ENCODE peak calls at places on chromosome 18, in five cellular contexts. One of them, this sample, is unnamed. For H3K4me1 and H3K36me3, the result is how much of the 10 kb centered on the place peaks cover.

GRCh38 chr18:37663446-37663845 is 97.8 kb upstream of the CELF4 start:
- DNase-seq in iPS DF 6.9: no peak
- DNase-seq in effector memory CD4-positive, alpha-beta T cell: no peak
- DNase-seq in GM23248: no peak
- DNase-seq in naive thymus-derived CD4-positive, alpha-beta T cell: no peak
- DNase-seq in this sample: no peak

GRCh38 chr18:56933472-56933871 is 213.4 kb upstream of the BOD1L2 start:
- DNase-seq in iPS DF 6.9: no peak
- DNase-seq in effector memory CD4-positive, alpha-beta T cell: no peak
- DNase-seq in GM23248: no peak
- DNase-seq in naive thymus-derived CD4-positive, alpha-beta T cell: no peak
- DNase-seq in this sample: no peak

GRCh38 chr18:36130883-36131653 is 1.4 kb downstream of the ELP2 start:
- DNase-seq in iPS DF 6.9: no peak
- DNase-seq in effector memory CD4-positive, alpha-beta T cell: no peak
- DNase-seq in GM23248: no peak
- DNase-seq in naive thymus-derived CD4-positive, alpha-beta T cell: no peak
- DNase-seq in this sample: peak

GRCh38 chr18:45713239-45713638 is 10.7 kb upstream of the SLC14A1 start:
- DNase-seq in iPS DF 6.9: no peak
- DNase-seq in effector memory CD4-positive, alpha-beta T cell: no peak
- DNase-seq in GM23248: no peak
- DNase-seq in naive thymus-derived CD4-positive, alpha-beta T cell: no peak
- DNase-seq in this sample: no peak

GRCh38 chr18:13532406-13533075 is 193.8 kb downstream of the FAM210A start:
- DNase-seq in iPS DF 6.9: no peak
- DNase-seq in effector memory CD4-positive, alpha-beta T cell: no peak
- DNase-seq in GM23248: no peak
- DNase-seq in naive thymus-derived CD4-positive, alpha-beta T cell: no peak
- DNase-seq in this sample: no peak

GRCh38 chr18:27899893-27900292 is 277.0 kb downstream of the CDH2 start:
- DNase-seq in iPS DF 6.9: no peak
- DNase-seq in effector memory CD4-positive, alpha-beta T cell: no peak
- DNase-seq in GM23248: no peak
- DNase-seq in naive thymus-derived CD4-positive, alpha-beta T cell: no peak
- DNase-seq in this sample: no peak

GRCh38 chr18:79300382-79300781 is 95.3 kb upstream of the NFATC1 start:
- DNase-seq in iPS DF 6.9: no peak
- DNase-seq in effector memory CD4-positive, alpha-beta T cell: no peak
- DNase-seq in GM23248: no peak
- DNase-seq in naive thymus-derived CD4-positive, alpha-beta T cell: no peak
- DNase-seq in this sample: no peak

GRCh38 chr18:38256366-38256765 is 690.8 kb upstream of the CELF4 start:
- DNase-seq in iPS DF 6.9: no peak
- DNase-seq in effector memory CD4-positive, alpha-beta T cell: no peak
- DNase-seq in GM23248: no peak
- DNase-seq in naive thymus-derived CD4-positive, alpha-beta T cell: no peak
- DNase-seq in this sample: no peak

GRCh38 chr18:60466671-60467070 is 94.1 kb upstream of the MC4R start:
- DNase-seq in iPS DF 6.9: no peak
- DNase-seq in effector memory CD4-positive, alpha-beta T cell: no peak
- DNase-seq in GM23248: peak
- DNase-seq in naive thymus-derived CD4-positive, alpha-beta T cell: no peak
- DNase-seq in this sample: no peak

GRCh38 chr18:25786778-25787177 is 303.6 kb downstream of the SS18 start:
- DNase-seq in iPS DF 6.9: no peak
- DNase-seq in effector memory CD4-positive, alpha-beta T cell: no peak
- DNase-seq in GM23248: peak
- DNase-seq in naive thymus-derived CD4-positive, alpha-beta T cell: no peak
- DNase-seq in this sample: no peak

GRCh38 chr18:7727381-7728076 is 160.4 kb downstream of the PTPRM start:
- DNase-seq in iPS DF 6.9: no peak
- DNase-seq in effector memory CD4-positive, alpha-beta T cell: no peak
- DNase-seq in GM23248: no peak
- DNase-seq in naive thymus-derived CD4-positive, alpha-beta T cell: no peak
- DNase-seq in this sample: no peak

GRCh38 chr18:45854036-45854586 is 28.6 kb downstream of the SIGLEC15 start:
- DNase-seq in iPS DF 6.9: no peak
- DNase-seq in effector memory CD4-positive, alpha-beta T cell: no peak
- DNase-seq in GM23248: no peak
- DNase-seq in naive thymus-derived CD4-positive, alpha-beta T cell: no peak
- DNase-seq in this sample: no peak

GRCh38 chr18:35355140-35355618 is 11.0 kb upstream of the ZNF24 start:
- DNase-seq in iPS DF 6.9: peak
- DNase-seq in effector memory CD4-positive, alpha-beta T cell: peak
- DNase-seq in GM23248: peak
- DNase-seq in naive thymus-derived CD4-positive, alpha-beta T cell: peak
- DNase-seq in this sample: peak

GRCh38 chr18:79555885-79556284 is 123.7 kb upstream of the CTDP1 start:
- DNase-seq in iPS DF 6.9: no peak
- DNase-seq in effector memory CD4-positive, alpha-beta T cell: no peak
- DNase-seq in GM23248: no peak
- DNase-seq in naive thymus-derived CD4-positive, alpha-beta T cell: no peak
- DNase-seq in this sample: no peak

DNA sequence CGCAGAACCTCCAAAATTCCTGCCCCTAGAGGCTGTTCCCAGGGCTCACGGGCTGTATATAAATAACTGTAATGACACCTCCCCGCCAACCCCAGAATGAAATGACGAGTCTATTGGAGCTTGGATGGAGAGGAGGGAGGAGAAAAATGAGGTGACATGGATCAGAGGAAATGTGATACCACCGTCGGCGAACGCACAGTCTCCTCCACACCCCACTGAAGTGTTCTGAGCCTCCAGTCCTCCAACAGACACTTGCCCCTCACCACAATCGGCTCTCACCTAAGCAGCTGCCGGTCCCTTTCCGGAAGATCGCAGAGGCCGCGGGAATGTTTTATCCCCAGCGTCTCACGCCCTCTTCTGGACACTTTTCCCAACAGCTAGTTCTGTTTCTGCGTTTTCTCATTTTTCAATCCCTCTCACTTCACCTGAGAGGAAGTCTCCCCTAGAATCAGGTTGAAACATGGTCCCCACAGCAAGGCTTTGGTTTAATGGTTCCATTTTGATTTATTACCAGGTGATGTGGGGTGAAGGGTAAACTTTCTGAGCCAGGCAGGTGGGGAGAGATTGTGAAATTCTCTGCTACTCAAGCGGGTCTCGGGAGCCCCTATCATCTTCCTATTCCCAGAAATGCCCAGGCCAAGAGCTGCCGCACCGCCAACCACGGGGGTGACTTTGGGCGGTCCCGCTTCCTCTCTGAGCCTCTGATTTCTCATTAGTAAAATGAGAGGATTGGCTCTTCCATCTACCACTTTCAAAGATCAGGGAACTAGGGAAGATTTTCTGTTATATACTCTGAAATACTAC is 9.1 kb upstream of the MYO5B start:
- DNase-seq in iPS DF 6.9: no peak
- DNase-seq in effector memory CD4-positive, alpha-beta T cell: no peak
- DNase-seq in GM23248: peak
- DNase-seq in naive thymus-derived CD4-positive, alpha-beta T cell: no peak
- DNase-seq in this sample: no peak
- H3K4me3 ChIP-seq in iPS DF 6.9: no peak
- H3K4me3 ChIP-seq in effector memory CD4-positive, alpha-beta T cell: no peak
- H3K4me3 ChIP-seq in GM23248: peak
- H3K4me3 ChIP-seq in naive thymus-derived CD4-positive, alpha-beta T cell: no peak
- H3K4me3 ChIP-seq in this sample: no peak

GRCh38 chr18:48992791-48993555 is 42.2 kb upstream of the SMAD7 start:
- DNase-seq in iPS DF 6.9: no peak
- DNase-seq in effector memory CD4-positive, alpha-beta T cell: no peak
- DNase-seq in GM23248: no peak
- DNase-seq in naive thymus-derived CD4-positive, alpha-beta T cell: no peak
- DNase-seq in this sample: no peak
- H3K4me1 ChIP-seq in iPS DF 6.9: under half
- H3K4me1 ChIP-seq in effector memory CD4-positive, alpha-beta T cell: under half
- H3K4me1 ChIP-seq in GM23248: under half
- H3K4me1 ChIP-seq in naive thymus-derived CD4-positive, alpha-beta T cell: under half
- H3K4me1 ChIP-seq in this sample: under half

GRCh38 chr18:59143441-59143840 is 3.8 kb downstream of the SEC11C start:
- DNase-seq in iPS DF 6.9: no peak
- DNase-seq in effector memory CD4-positive, alpha-beta T cell: no peak
- DNase-seq in GM23248: peak
- DNase-seq in naive thymus-derived CD4-positive, alpha-beta T cell: no peak
- DNase-seq in this sample: no peak
- H3K36me3 ChIP-seq in iPS DF 6.9: under half
- H3K36me3 ChIP-seq in effector memory CD4-positive, alpha-beta T cell: under half
- H3K36me3 ChIP-seq in GM23248: under half
- H3K36me3 ChIP-seq in naive thymus-derived CD4-positive, alpha-beta T cell: under half
- H3K36me3 ChIP-seq in this sample: under half

DNA sequence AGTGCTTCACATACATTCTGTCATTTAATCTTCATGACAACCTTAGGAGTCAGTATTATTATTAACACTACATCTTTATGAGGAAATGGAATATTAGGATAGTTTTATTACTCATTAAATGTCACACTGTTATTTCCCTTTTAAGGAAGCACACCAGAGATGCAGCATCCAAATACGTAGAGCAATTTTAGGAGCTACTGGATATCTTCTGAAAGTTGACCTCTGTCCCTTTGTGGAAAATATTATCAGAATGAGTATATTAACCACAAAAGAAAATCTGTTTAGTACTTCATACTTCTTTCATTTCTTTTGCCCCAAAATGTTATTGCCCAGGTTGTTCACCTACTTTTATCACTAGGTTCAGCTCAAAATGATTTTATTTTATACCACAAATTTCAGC is 72.9 kb upstream of the APCDD1 start:
- DNase-seq in iPS DF 6.9: no peak
- DNase-seq in effector memory CD4-positive, alpha-beta T cell: no peak
- DNase-seq in GM23248: no peak
- DNase-seq in naive thymus-derived CD4-positive, alpha-beta T cell: no peak
- DNase-seq in this sample: no peak
- H3K4me3 ChIP-seq in iPS DF 6.9: no peak
- H3K4me3 ChIP-seq in effector memory CD4-positive, alpha-beta T cell: no peak
- H3K4me3 ChIP-seq in GM23248: no peak
- H3K4me3 ChIP-seq in naive thymus-derived CD4-positive, alpha-beta T cell: no peak
- H3K4me3 ChIP-seq in this sample: no peak

GRCh38 chr18:74315464-74316256 is at the start of gene C18orf63:
- DNase-seq in iPS DF 6.9: no peak
- DNase-seq in effector memory CD4-positive, alpha-beta T cell: no peak
- DNase-seq in GM23248: no peak
- DNase-seq in naive thymus-derived CD4-positive, alpha-beta T cell: no peak
- DNase-seq in this sample: no peak

GRCh38 chr18:74310411-74310810 is 5.2 kb upstream of the C18orf63 start:
- DNase-seq in iPS DF 6.9: no peak
- DNase-seq in effector memory CD4-positive, alpha-beta T cell: no peak
- DNase-seq in GM23248: peak
- DNase-seq in naive thymus-derived CD4-positive, alpha-beta T cell: no peak
- DNase-seq in this sample: no peak

GRCh38 chr18:74314759-74315463 is 728 bp upstream of the C18orf63 start:
- DNase-seq in iPS DF 6.9: no peak
- DNase-seq in effector memory CD4-positive, alpha-beta T cell: no peak
- DNase-seq in GM23248: no peak
- DNase-seq in naive thymus-derived CD4-positive, alpha-beta T cell: no peak
- DNase-seq in this sample: no peak

GRCh38 chr18:74316257-74317180 is 880 bp downstream of the C18orf63 start:
- DNase-seq in iPS DF 6.9: no peak
- DNase-seq in effector memory CD4-positive, alpha-beta T cell: no peak
- DNase-seq in GM23248: peak
- DNase-seq in naive thymus-derived CD4-positive, alpha-beta T cell: no peak
- DNase-seq in this sample: no peak

DNA sequence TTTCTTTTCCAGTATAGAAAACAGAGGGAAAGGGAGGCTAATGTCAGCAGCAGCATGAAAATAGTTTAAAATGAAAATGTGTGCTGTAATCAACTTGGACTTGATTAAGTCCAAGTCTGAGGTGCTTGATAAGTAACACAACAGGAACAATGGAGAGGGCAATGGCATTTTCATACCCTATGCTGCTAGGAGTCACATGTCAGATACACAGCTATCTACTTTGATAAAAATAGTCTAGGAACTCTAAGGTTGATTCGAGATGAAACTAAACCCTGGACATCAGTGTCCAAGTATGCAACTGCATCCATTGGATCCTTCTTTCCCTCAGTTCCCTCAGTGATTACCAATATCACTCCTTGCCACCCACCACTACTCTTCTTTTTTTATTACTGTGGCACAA is 4.6 kb upstream of the C18orf63 start:
- DNase-seq in iPS DF 6.9: no peak
- DNase-seq in effector memory CD4-positive, alpha-beta T cell: no peak
- DNase-seq in GM23248: no peak
- DNase-seq in naive thymus-derived CD4-positive, alpha-beta T cell: no peak
- DNase-seq in this sample: no peak
- H3K4me1 ChIP-seq in iPS DF 6.9: under half
- H3K4me1 ChIP-seq in effector memory CD4-positive, alpha-beta T cell: under half
- H3K4me1 ChIP-seq in GM23248: under half
- H3K4me1 ChIP-seq in naive thymus-derived CD4-positive, alpha-beta T cell: under half
- H3K4me1 ChIP-seq in this sample: under half

GRCh38 chr18:31875301-31875700 is 67.6 kb downstream of the TRAPPC8 start:
- DNase-seq in iPS DF 6.9: no peak
- DNase-seq in effector memory CD4-positive, alpha-beta T cell: no peak
- DNase-seq in GM23248: no peak
- DNase-seq in naive thymus-derived CD4-positive, alpha-beta T cell: no peak
- DNase-seq in this sample: no peak
- H3K36me3 ChIP-seq in iPS DF 6.9: under half
- H3K36me3 ChIP-seq in effector memory CD4-positive, alpha-beta T cell: under half
- H3K36me3 ChIP-seq in GM23248: under half
- H3K36me3 ChIP-seq in naive thymus-derived CD4-positive, alpha-beta T cell: under half
- H3K36me3 ChIP-seq in this sample: under half

GRCh38 chr18:22174341-22175148 is 5.2 kb downstream of the GATA6 start:
- DNase-seq in iPS DF 6.9: no peak
- DNase-seq in effector memory CD4-positive, alpha-beta T cell: no peak
- DNase-seq in GM23248: no peak
- DNase-seq in naive thymus-derived CD4-positive, alpha-beta T cell: no peak
- DNase-seq in this sample: no peak

GRCh38 chr18:22176622-22177495 is 7.5 kb downstream of the GATA6 start:
- DNase-seq in iPS DF 6.9: no peak
- DNase-seq in effector memory CD4-positive, alpha-beta T cell: no peak
- DNase-seq in GM23248: peak
- DNase-seq in naive thymus-derived CD4-positive, alpha-beta T cell: no peak
- DNase-seq in this sample: no peak

GRCh38 chr18:22175326-22175725 is 5.9 kb downstream of the GATA6 start:
- DNase-seq in iPS DF 6.9: no peak
- DNase-seq in effector memory CD4-positive, alpha-beta T cell: no peak
- DNase-seq in GM23248: no peak
- DNase-seq in naive thymus-derived CD4-positive, alpha-beta T cell: no peak
- DNase-seq in this sample: no peak

GRCh38 chr18:22177496-22177866 is 8.1 kb downstream of the GATA6 start:
- DNase-seq in iPS DF 6.9: no peak
- DNase-seq in effector memory CD4-positive, alpha-beta T cell: no peak
- DNase-seq in GM23248: no peak
- DNase-seq in naive thymus-derived CD4-positive, alpha-beta T cell: no peak
- DNase-seq in this sample: no peak

GRCh38 chr18:22176282-22176621 is 6.9 kb downstream of the GATA6 start:
- DNase-seq in iPS DF 6.9: no peak
- DNase-seq in effector memory CD4-positive, alpha-beta T cell: no peak
- DNase-seq in GM23248: no peak
- DNase-seq in naive thymus-derived CD4-positive, alpha-beta T cell: no peak
- DNase-seq in this sample: no peak
- H3K4me3 ChIP-seq in iPS DF 6.9: no peak
- H3K4me3 ChIP-seq in effector memory CD4-positive, alpha-beta T cell: no peak
- H3K4me3 ChIP-seq in GM23248: peak
- H3K4me3 ChIP-seq in naive thymus-derived CD4-positive, alpha-beta T cell: no peak
- H3K4me3 ChIP-seq in this sample: no peak

This sample was measured in CD8-positive, alpha-beta memory T cell.